ENCODE peak calls at places on chromosomes 12 and 14, in six cellular contexts. X is HuH-7.5; F is NCI-H1092; O is amygdala; U is stimulated activated CD4-positive, alpha-beta T cell treated with anti-CD3 and anti-CD28 coated beads, Interleukin-2, amount 100 ng/mL, for 24 hours; N is pons. C is an unnamed sample.

GRCh38 chr12:6215932-6216494 is 15.8 kb downstream of the CD9 start:
- DNase-seq in X (no peak), N (peak), U (no peak), O (peak), F (no peak), C (no peak)

GRCh38 chr14:88987516-88987915 is 163.1 kb downstream of the TTC8 start:
- DNase-seq in U (no peak), N (no peak), F (no peak), X (no peak), O (no peak), C (no peak)

GRCh38 chr14:80940146-80940545 is 1.4 kb downstream of the CEP128 start:
- DNase-seq in X (no peak), N (no peak), O (no peak), U (no peak), F (no peak), C (no peak)

GRCh38 chr12:108722992-108723766 is 8.1 kb downstream of the CORO1C start:
- DNase-seq in U (no peak), N (no peak), O (no peak), X (no peak), F (no peak), C (no peak)

GRCh38 chr14:64754685-64755084 is 50.5 kb downstream of the PLEKHG3 start:
- DNase-seq in U (no peak), F (no peak), N (no peak), X (no peak), O (no peak), C (no peak)

GRCh38 chr12:11707535-11707934 is 58.1 kb downstream of the ETV6 start:
- DNase-seq in O (no peak), U (no peak), F (no peak), X (no peak), N (no peak), C (no peak)

GRCh38 chr12:88375960-88376305 is 204.3 kb downstream of the KITLG start:
- DNase-seq in X (no peak), U (no peak), O (no peak), F (no peak), N (no peak), C (no peak)

GRCh38 chr14:39097159-39097558 is 5.9 kb downstream of the SEC23A start:
- DNase-seq in X (no peak), N (no peak), F (no peak), U (no peak), O (no peak), C (no peak)

GRCh38 chr12:27176765-27177164 is 67.3 kb upstream of the STK38L start:
- DNase-seq in X (no peak), U (peak), O (no peak), F (no peak), N (no peak), C (peak)

GRCh38 chr14:74019743-74020142 is 594 bp downstream of the BBOF1 start:
- DNase-seq in O (no peak), U (no peak), X (no peak), F (no peak), N (peak), C (no peak)

GRCh38 chr12:97713972-97714588 is 251.5 kb downstream of the RMST start:
- DNase-seq in F (no peak), X (no peak), O (no peak), N (no peak), U (no peak), C (no peak)

GRCh38 chr12:104605685-104606084 is 148.9 kb downstream of the CHST11 start:
- DNase-seq in X (no peak), N (peak), F (no peak), U (no peak), O (peak), C (no peak)

C was measured in activated T-cell treated with anti-CD3 and anti-CD28 coated beads for 48 hours.